ENCODE peak calls at places on chromosome 7, in ten cellular contexts. F is HepG2, K is A549, B is GM12878, M is SK-N-SH, O is ovary, I is stomach, J is tibial nerve, E is suprapubic skin, R is sigmoid colon. T is an unnamed sample.

GRCh38 chr7:79064187-79064823 is 389.2 kb downstream of the MAGI2 start:
- DNase-seq in F (peak), K (no peak), B (no peak), M (no peak), O (no peak), I (no peak), J (no peak), E (no peak), R (no peak), T (no peak)

GRCh38 chr7:44081266-44081748 is 1.0 kb downstream of the POLM start:
- DNase-seq in F (no peak), K (no peak), B (no peak), M (no peak), O (no peak), I (no peak), J (no peak), E (no peak), R (no peak), T (no peak)

GRCh38 chr7:33044986-33045385 is 17.6 kb downstream of the NT5C3A start:
- DNase-seq in F (no peak), K (no peak), B (no peak), M (no peak), O (no peak), I (no peak), J (no peak), E (no peak), R (no peak), T (no peak)

GRCh38 chr7:54747234-54747633 is 11.8 kb downstream of the SEC61G start:
- DNase-seq in F (no peak), K (no peak), B (no peak), M (no peak), O (no peak), I (no peak), J (no peak), E (no peak), R (no peak), T (no peak)

GRCh38 chr7:121960678-121961461 is 87.9 kb downstream of the PTPRZ1 start:
- DNase-seq in F (no peak), K (no peak), B (no peak), M (no peak), O (no peak), I (no peak), J (no peak), E (no peak), R (no peak), T (no peak)

GRCh38 chr7:139725077-139725476 is 52.7 kb downstream of the HIPK2 start:
- DNase-seq in F (no peak), K (no peak), B (peak), M (no peak), O (no peak), I (no peak), J (no peak), E (no peak), R (no peak), T (peak)

GRCh38 chr7:50229964-50230363 is 74.6 kb upstream of the IKZF1 start:
- DNase-seq in F (no peak), K (no peak), B (no peak), M (no peak), O (no peak), I (no peak), J (no peak), E (no peak), R (no peak), T (no peak)

GRCh38 chr7:131330299-131330698 is 2.6 kb downstream of the MKLN1 start:
- DNase-seq in F (no peak), K (no peak), B (no peak), M (no peak), O (no peak), I (no peak), J (no peak), E (no peak), R (no peak), T (no peak)

GRCh38 chr7:158421394-158421793 is 166.2 kb downstream of the PTPRN2 start:
- DNase-seq in F (no peak), K (no peak), B (no peak), M (no peak), O (no peak), I (no peak), J (no peak), E (no peak), R (no peak), T (no peak)

GRCh38 chr7:94195813-94196212 is 191.7 kb upstream of the BET1 start:
- DNase-seq in F (no peak), K (no peak), B (no peak), M (no peak), O (no peak), I (no peak), J (no peak), E (no peak), R (no peak), T (no peak)

GRCh38 chr7:5629941-5630340 is 151.5 kb downstream of the RNF216 start:
- DNase-seq in F (no peak), K (no peak), B (no peak), M (peak), O (no peak), I (no peak), J (no peak), E (no peak), R (no peak), T (no peak)

GRCh38 chr7:104010052-104010909 is 20.8 kb upstream of the RELN start:
- DNase-seq in F (peak), K (no peak), B (no peak), M (no peak), O (no peak), I (no peak), J (no peak), E (no peak), R (no peak), T (no peak)

GRCh38 chr7:108589874-108590273 is 20.2 kb downstream of the DNAJB9 start:
- DNase-seq in F (no peak), K (no peak), B (no peak), M (no peak), O (no peak), I (no peak), J (no peak), E (no peak), R (no peak), T (no peak)

GRCh38 chr7:117751775-117752174 is 121.5 kb downstream of the CTTNBP2 start:
- DNase-seq in F (no peak), K (no peak), B (no peak), M (no peak), O (no peak), I (no peak), J (no peak), E (no peak), R (no peak), T (no peak)

GRCh38 chr7:114217026-114217425 is 197.6 kb upstream of the FOXP2 start:
- DNase-seq in F (no peak), K (no peak), B (no peak), M (no peak), O (no peak), I (no peak), J (no peak), E (no peak), R (no peak), T (no peak)
- TF ChIP-seq EP300 in F (no peak), K (no peak), B (no peak), M (no peak), O (no peak), I (no peak), J (no peak), E (no peak), R (no peak), T (no peak)

GRCh38 chr7:7959979-7960670 is 8.5 kb upstream of the GLCCI1 start:
- DNase-seq in F (no peak), K (no peak), B (peak), M (no peak), O (no peak), I (no peak), J (no peak), E (no peak), R (no peak), T (peak)
- TF ChIP-seq EP300 in F (no peak), K (no peak), B (peak), M (no peak), O (no peak), I (no peak), J (no peak), E (no peak), R (no peak), T (no peak)

DNA sequence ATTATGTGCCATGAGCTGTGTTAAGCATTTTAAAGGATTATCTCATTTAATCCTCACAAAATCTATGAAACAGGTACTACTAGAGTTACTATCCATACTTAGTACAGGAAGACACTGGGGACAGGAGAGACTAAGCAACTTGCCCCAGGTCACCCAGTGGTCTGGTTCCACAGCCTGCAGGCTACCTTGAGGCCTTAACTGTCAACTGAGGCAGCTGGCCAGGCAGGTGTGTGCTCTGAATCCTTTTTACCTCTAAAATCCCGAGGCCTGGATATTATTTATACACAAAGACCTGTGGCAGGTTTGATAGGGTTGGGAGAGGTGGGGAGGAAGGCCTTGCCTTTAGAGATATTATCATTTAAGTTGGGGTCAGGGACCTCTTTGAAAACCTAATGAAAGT is 3.1 kb downstream of the ZNF777 start:
- DNase-seq in F (no peak), K (no peak), B (no peak), M (no peak), O (no peak), I (no peak), J (no peak), E (no peak), R (no peak), T (no peak)
- TF ChIP-seq EP300 in F (no peak), K (no peak), B (no peak), M (no peak), O (no peak), I (no peak), J (no peak), E (no peak), R (no peak), T (no peak)

DNA sequence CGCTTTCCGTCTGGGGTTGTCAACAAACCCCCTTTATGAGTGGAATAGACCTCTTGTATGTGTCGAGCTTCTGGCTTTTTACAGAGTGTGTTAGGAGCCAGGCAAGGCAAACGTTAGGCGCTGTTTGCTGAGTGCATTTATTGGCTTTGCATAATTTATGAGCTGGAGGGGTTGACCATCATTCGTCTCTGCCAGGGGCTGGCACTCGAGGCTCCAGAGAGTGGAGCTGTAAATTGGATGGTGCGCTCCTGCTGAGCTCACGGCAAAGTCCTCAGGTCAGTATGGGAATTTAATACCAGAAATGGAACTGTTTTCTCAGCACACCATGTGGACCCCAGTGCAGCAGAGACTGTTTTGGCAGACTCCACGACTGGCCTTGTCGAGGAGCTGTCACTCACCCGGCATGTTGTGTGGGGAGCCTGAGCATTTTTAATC is 699.4 kb upstream of the GALNT17 start:
- DNase-seq in F (no peak), K (no peak), B (no peak), M (no peak), O (no peak), I (no peak), J (no peak), E (no peak), R (peak), T (no peak)
- TF ChIP-seq EP300 in F (no peak), K (no peak), B (no peak), M (no peak), O (no peak), I (no peak), J (no peak), E (no peak), R (no peak), T (no peak)

DNA sequence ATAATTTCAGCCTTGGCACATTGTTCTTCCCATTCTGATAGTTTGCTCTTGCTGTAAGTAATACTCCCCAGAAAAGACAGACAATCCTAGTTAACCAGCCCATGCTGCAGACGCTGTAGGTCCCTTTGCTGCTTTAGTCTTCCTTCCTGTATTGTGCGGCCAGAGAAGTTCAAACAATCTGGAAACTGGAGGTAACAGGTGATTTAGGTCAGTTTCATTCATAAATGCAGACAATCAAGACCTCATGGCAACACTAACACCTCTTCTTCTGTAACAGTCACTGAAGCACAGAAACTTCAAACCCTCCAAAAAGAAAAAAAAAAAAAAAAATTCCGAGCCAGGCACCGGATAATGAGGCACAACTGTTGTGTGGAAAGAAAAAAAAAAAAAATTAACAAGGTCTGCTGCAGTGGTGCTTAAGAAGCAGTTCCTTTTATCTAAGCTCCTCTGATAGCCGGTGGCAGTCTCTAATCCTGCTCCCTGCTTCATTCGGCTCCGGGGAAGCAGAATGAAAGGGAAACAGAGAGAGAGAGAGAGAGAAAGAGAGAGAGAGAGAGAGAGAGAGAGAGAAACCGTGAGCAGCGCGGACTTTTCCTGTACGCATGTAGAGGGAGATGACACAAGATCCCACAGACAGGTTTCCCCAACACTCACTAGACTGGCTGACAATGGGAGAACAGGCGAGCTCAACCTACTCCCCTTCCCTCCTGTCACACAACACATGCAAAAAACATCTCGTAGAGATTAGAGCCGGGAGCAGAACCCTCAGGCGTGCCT is at the start of gene SEMA3A:
- DNase-seq in F (peak), K (peak), B (no peak), M (peak), O (peak), I (no peak), J (no peak), E (no peak), R (peak), T (peak)
- TF ChIP-seq EP300 in F (no peak), K (no peak), B (no peak), M (no peak), O (no peak), I (no peak), J (no peak), E (no peak), R (no peak), T (no peak)

DNA sequence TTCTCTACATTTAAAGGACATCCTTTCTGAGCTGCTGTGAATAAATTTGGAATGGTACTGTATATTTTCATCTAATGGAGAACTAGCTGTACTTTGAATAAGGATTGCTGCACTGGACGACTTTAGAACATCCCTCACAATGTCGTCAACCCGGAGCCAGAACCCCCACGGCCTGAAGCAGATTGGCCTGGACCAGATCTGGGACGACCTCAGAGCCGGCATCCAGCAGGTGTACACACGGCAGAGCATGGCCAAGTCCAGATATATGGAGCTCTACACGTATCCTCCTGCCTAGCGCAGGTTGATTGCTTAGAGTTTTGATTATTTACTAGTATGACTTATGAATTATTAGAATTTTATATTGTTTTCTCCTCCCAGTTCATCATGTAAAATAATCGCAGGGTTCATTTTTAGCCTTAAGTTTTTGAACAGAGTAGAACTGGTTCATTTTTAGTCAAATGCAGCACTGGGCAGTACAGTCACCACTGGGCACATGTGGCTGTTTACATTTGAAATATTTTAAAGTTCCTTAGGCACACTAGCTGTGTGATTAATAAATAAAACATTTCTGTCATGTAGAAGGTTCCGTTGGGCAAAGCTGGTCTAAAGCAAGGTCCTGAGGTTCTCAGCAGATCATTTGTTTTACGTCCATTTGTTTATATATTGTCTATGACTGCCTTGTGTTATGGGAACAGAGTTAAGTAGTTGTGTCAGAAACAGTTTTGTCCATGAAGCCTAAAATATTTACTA is 31.5 kb downstream of the CUL1 start:
- DNase-seq in F (no peak), K (no peak), B (no peak), M (no peak), O (no peak), I (no peak), J (no peak), E (no peak), R (no peak), T (no peak)
- TF ChIP-seq EP300 in F (no peak), K (no peak), B (no peak), M (no peak), O (no peak), I (no peak), J (no peak), E (no peak), R (no peak), T (no peak)